ENCODE peak calls at places on chromosome 12, in four cellular contexts. One of them, this sample, is unnamed.

GRCh38 chr12:59076611-59077010 is 156.3 kb upstream of the LRIG3 start:
- DNase-seq in amygdala: no peak
- DNase-seq in CD8-positive, alpha-beta T cell: no peak
- DNase-seq in HL-60: no peak
- DNase-seq in this sample: no peak

GRCh38 chr12:106235770-106236169 is 12.1 kb downstream of the CKAP4 start:
- DNase-seq in amygdala: no peak
- DNase-seq in CD8-positive, alpha-beta T cell: no peak
- DNase-seq in HL-60: no peak
- DNase-seq in this sample: no peak

GRCh38 chr12:6226701-6227096 is 26.5 kb downstream of the CD9 start:
- DNase-seq in amygdala: no peak
- DNase-seq in CD8-positive, alpha-beta T cell: no peak
- DNase-seq in HL-60: no peak
- DNase-seq in this sample: no peak

GRCh38 chr12:3493225-3494049 is 2.4 kb downstream of the PRMT8 start:
- DNase-seq in amygdala: peak
- DNase-seq in CD8-positive, alpha-beta T cell: no peak
- DNase-seq in HL-60: no peak
- DNase-seq in this sample: peak

GRCh38 chr12:76310110-76310509 is 38.1 kb downstream of the BBS10 start:
- DNase-seq in amygdala: no peak
- DNase-seq in CD8-positive, alpha-beta T cell: no peak
- DNase-seq in HL-60: no peak
- DNase-seq in this sample: no peak

GRCh38 chr12:131832393-131833231 is 4.4 kb downstream of the MMP17 start:
- DNase-seq in amygdala: peak
- DNase-seq in CD8-positive, alpha-beta T cell: no peak
- DNase-seq in HL-60: no peak
- DNase-seq in this sample: peak

GRCh38 chr12:4506870-4507269 is 31.8 kb upstream of the RAD51AP1 start:
- DNase-seq in amygdala: no peak
- DNase-seq in CD8-positive, alpha-beta T cell: no peak
- DNase-seq in HL-60: no peak
- DNase-seq in this sample: no peak

GRCh38 chr12:49533331-49533730 is 5.5 kb upstream of the KCNH3 start:
- DNase-seq in amygdala: no peak
- DNase-seq in CD8-positive, alpha-beta T cell: no peak
- DNase-seq in HL-60: no peak
- DNase-seq in this sample: no peak

GRCh38 chr12:96658075-96658474 is 168.7 kb downstream of the CFAP54 start:
- DNase-seq in amygdala: no peak
- DNase-seq in CD8-positive, alpha-beta T cell: no peak
- DNase-seq in HL-60: peak
- DNase-seq in this sample: no peak

GRCh38 chr12:16564675-16565074 is 41.3 kb downstream of the LMO3 start:
- DNase-seq in amygdala: no peak
- DNase-seq in CD8-positive, alpha-beta T cell: no peak
- DNase-seq in HL-60: no peak
- DNase-seq in this sample: no peak

GRCh38 chr12:98403936-98404335 is 111.5 kb upstream of the TMPO start:
- DNase-seq in amygdala: no peak
- DNase-seq in CD8-positive, alpha-beta T cell: no peak
- DNase-seq in HL-60: no peak
- DNase-seq in this sample: no peak

GRCh38 chr12:59803735-59804134 is 207.9 kb downstream of the SLC16A7 start:
- DNase-seq in amygdala: no peak
- DNase-seq in CD8-positive, alpha-beta T cell: no peak
- DNase-seq in HL-60: no peak
- DNase-seq in this sample: no peak

GRCh38 chr12:15978431-15978950 is 67.4 kb downstream of the DERA start:
- DNase-seq in amygdala: no peak
- DNase-seq in CD8-positive, alpha-beta T cell: no peak
- DNase-seq in HL-60: no peak
- DNase-seq in this sample: no peak

GRCh38 chr12:46964496-46965098 is 114.8 kb upstream of the PCED1B start:
- DNase-seq in amygdala: no peak
- DNase-seq in CD8-positive, alpha-beta T cell: no peak
- DNase-seq in HL-60: no peak
- DNase-seq in this sample: no peak

GRCh38 chr12:127230843-127231260 is 1036.1 kb upstream of the TMEM132C start:
- DNase-seq in amygdala: no peak
- DNase-seq in CD8-positive, alpha-beta T cell: no peak
- DNase-seq in HL-60: no peak
- DNase-seq in this sample: no peak

GRCh38 chr12:106033161-106033675 is 105.5 kb downstream of the NUAK1 start:
- DNase-seq in amygdala: no peak
- DNase-seq in CD8-positive, alpha-beta T cell: no peak
- DNase-seq in HL-60: no peak
- DNase-seq in this sample: no peak

GRCh38 chr12:99334737-99335136 is 312.8 kb upstream of the GARIN6 start:
- DNase-seq in amygdala: no peak
- DNase-seq in CD8-positive, alpha-beta T cell: no peak
- DNase-seq in HL-60: no peak
- DNase-seq in this sample: no peak

GRCh38 chr12:116551952-116552749 is 7.0 kb upstream of the MAP1LC3B2 start:
- DNase-seq in amygdala: peak
- DNase-seq in CD8-positive, alpha-beta T cell: no peak
- DNase-seq in HL-60: peak
- DNase-seq in this sample: peak

GRCh38 chr12:124455336-124455735 is 112.1 kb downstream of the NCOR2 start:
- DNase-seq in amygdala: no peak
- DNase-seq in CD8-positive, alpha-beta T cell: no peak
- DNase-seq in HL-60: no peak
- DNase-seq in this sample: no peak

GRCh38 chr12:49491823-49492222 is 47.0 kb upstream of the KCNH3 start:
- DNase-seq in amygdala: no peak
- DNase-seq in CD8-positive, alpha-beta T cell: no peak
- DNase-seq in HL-60: no peak
- DNase-seq in this sample: no peak

GRCh38 chr12:5499566-5500325 is 67.8 kb downstream of the NTF3 start:
- DNase-seq in amygdala: no peak
- DNase-seq in CD8-positive, alpha-beta T cell: no peak
- DNase-seq in HL-60: no peak
- DNase-seq in this sample: no peak

GRCh38 chr12:101927042-101927441 is 49.7 kb downstream of the DRAM1 start:
- DNase-seq in amygdala: no peak
- DNase-seq in CD8-positive, alpha-beta T cell: no peak
- DNase-seq in HL-60: peak
- DNase-seq in this sample: no peak

This sample was measured in occipital lobe.